ENCODE peak calls at places on chromosomes 5 and 9, in five cellular contexts. S is amniotic stem cell, Y is tibial artery, B is T-helper 2 cell, D is upper lobe of right lung. I is an unnamed sample.

GRCh38 chr9:4799775-4800174 is 7.0 kb downstream of the RCL1 start:
- DNase-seq in S (no peak), Y (no peak), B (no peak), D (no peak), I (peak)

GRCh38 chr5:140840978-140841962 is at the start of gene PCDHA8:
- DNase-seq in S (no peak), Y (no peak), B (no peak), D (no peak), I (no peak)

GRCh38 chr5:140725799-140726471 is 25.7 kb downstream of the ZMAT2 start:
- DNase-seq in S (peak), Y (peak), B (peak), D (no peak), I (peak)

GRCh38 chr5:168946363-168946762 is 354.6 kb downstream of the SLIT3 start:
- DNase-seq in S (no peak), Y (no peak), B (no peak), D (no peak), I (no peak)

GRCh38 chr9:100216178-100216787 is 117.2 kb downstream of the INVS start:
- DNase-seq in S (no peak), Y (no peak), B (peak), D (no peak), I (peak)

GRCh38 chr9:37408933-37409710 is 13.4 kb upstream of the GRHPR start:
- DNase-seq in S (no peak), Y (no peak), B (peak), D (no peak), I (peak)

GRCh38 chr9:23123048-23123632 is 676.5 kb downstream of the DMRTA1 start:
- DNase-seq in S (peak), Y (no peak), B (no peak), D (peak), I (peak)

GRCh38 chr5:81167078-81167477 is 66.0 kb upstream of the CKMT2 start:
- DNase-seq in S (no peak), Y (no peak), B (no peak), D (no peak), I (no peak)

GRCh38 chr9:93645921-93646639 is 69.7 kb downstream of the PHF2 start:
- DNase-seq in S (no peak), Y (peak), B (no peak), D (peak), I (no peak)

GRCh38 chr9:107973451-107973850 is 483.9 kb upstream of the KLF4 start:
- DNase-seq in S (no peak), Y (no peak), B (no peak), D (no peak), I (no peak)

GRCh38 chr9:21995652-21996275 is 1.2 kb downstream of the CDKN2B-AS1 start:
- DNase-seq in S (no peak), Y (peak), B (no peak), D (peak), I (peak)

GRCh38 chr5:16866795-16867584 is 69.1 kb downstream of the MYO10 start:
- DNase-seq in S (no peak), Y (peak), B (no peak), D (peak), I (peak)

GRCh38 chr5:143955140-143955539 is 143.2 kb downstream of the HMHB1 start:
- DNase-seq in S (no peak), Y (no peak), B (no peak), D (no peak), I (no peak)

GRCh38 chr5:39016587-39017275 is 57.5 kb downstream of the RICTOR start:
- DNase-seq in S (no peak), Y (no peak), B (no peak), D (no peak), I (no peak)

GRCh38 chr5:119515192-119515591 is 62.9 kb downstream of the HSD17B4 start:
- DNase-seq in S (no peak), Y (no peak), B (no peak), D (no peak), I (no peak)

GRCh38 chr9:136858844-136859757 is 7.0 kb downstream of the MAMDC4 start:
- DNase-seq in S (no peak), Y (peak), B (no peak), D (no peak), I (no peak)

GRCh38 chr5:143403607-143404415 is at the start of gene NR3C1:
- DNase-seq in S (peak), Y (peak), B (peak), D (peak), I (peak)

GRCh38 chr9:124839612-124840299 is 13.5 kb upstream of the WDR38 start:
- DNase-seq in S (no peak), Y (no peak), B (no peak), D (no peak), I (no peak)

GRCh38 chr5:78594946-78595921 is 53.3 kb downstream of the LHFPL2 start:
- DNase-seq in S (peak), Y (no peak), B (no peak), D (no peak), I (peak)

GRCh38 chr9:128001411-128002298 is 20.9 kb upstream of the EEIG1 start:
- DNase-seq in S (peak), Y (no peak), B (no peak), D (no peak), I (peak)

GRCh38 chr9:88988796-88989641 is 2.2 kb upstream of the S1PR3 start:
- DNase-seq in S (no peak), Y (peak), B (no peak), D (no peak), I (no peak)

GRCh38 chr9:130282000-130282700 is 16.6 kb downstream of the HMCN2 start:
- DNase-seq in S (no peak), Y (no peak), B (no peak), D (no peak), I (no peak)

GRCh38 chr5:52981507-52981906 is 7.6 kb upstream of the ITGA2 start:
- DNase-seq in S (no peak), Y (no peak), B (no peak), D (no peak), I (no peak)

GRCh38 chr5:160675988-160676387 is 176.0 kb downstream of the ATP10B start:
- DNase-seq in S (no peak), Y (no peak), B (no peak), D (no peak), I (no peak)

GRCh38 chr9:77588319-77588937 is 59.7 kb downstream of the GNA14 start:
- DNase-seq in S (peak), Y (no peak), B (no peak), D (no peak), I (peak)

GRCh38 chr5:1111727-1112289 is at the start of gene SLC12A7:
- DNase-seq in S (no peak), Y (no peak), B (peak), D (peak), I (no peak)

GRCh38 chr9:113479150-113479761 is 15.7 kb downstream of the RGS3 start:
- DNase-seq in S (no peak), Y (no peak), B (no peak), D (no peak), I (no peak)

GRCh38 chr9:128626181-128626580 is 30.5 kb downstream of the DYNC2I2 start:
- DNase-seq in S (no peak), Y (no peak), B (no peak), D (no peak), I (no peak)

GRCh38 chr5:57841671-57842375 is 359.2 kb upstream of the ACTBL2 start:
- DNase-seq in S (peak), Y (no peak), B (no peak), D (no peak), I (peak)

GRCh38 chr9:589723-590122 is 251.8 kb upstream of the DMRT1 start:
- DNase-seq in S (no peak), Y (no peak), B (no peak), D (no peak), I (no peak)

GRCh38 chr5:163105456-163105855 is 331.9 kb upstream of the CCNG1 start:
- DNase-seq in S (no peak), Y (no peak), B (no peak), D (no peak), I (no peak)

GRCh38 chr5:157271740-157272271 is 5.9 kb downstream of the CYFIP2 start:
- DNase-seq in S (no peak), Y (no peak), B (peak), D (no peak), I (no peak)

GRCh38 chr9:111399772-111400563 is 69.9 kb upstream of the OR2K2 start:
- DNase-seq in S (no peak), Y (no peak), B (no peak), D (no peak), I (no peak)

GRCh38 chr9:76412638-76413037 is 18.4 kb upstream of the RFK start:
- DNase-seq in S (no peak), Y (no peak), B (no peak), D (no peak), I (no peak)

GRCh38 chr9:69168709-69169217 is 5.3 kb upstream of the TJP2 start:
- DNase-seq in S (no peak), Y (no peak), B (peak), D (no peak), I (peak)

I was measured in trophoblast cell.